ENCODE peak calls at places on chromosomes 6 and 20, in four cellular contexts. G is HepG2, D is K562, O is GM12878. Q is an unnamed sample.

GRCh38 chr6:4561078-4561435 is 215.1 kb upstream of the CDYL start:
- DNase-seq in O (no peak), D (no peak), G (no peak), Q (no peak)

GRCh38 chr6:156778615-156779205 is 1.5 kb downstream of the ARID1B start:
- DNase-seq in O (no peak), D (peak), G (peak), Q (peak)

GRCh38 chr6:125940691-125941090 is 15.9 kb upstream of the HINT3 start:
- DNase-seq in G (no peak), D (no peak), O (no peak), Q (no peak)

GRCh38 chr6:160374836-160375560 is 26.8 kb downstream of the SLC22A3 start:
- DNase-seq in G (no peak), D (no peak), O (no peak), Q (no peak)

GRCh38 chr20:49260218-49260617 is 17.6 kb downstream of the ZNFX1 start:
- DNase-seq in D (no peak), O (no peak), G (no peak), Q (no peak)

GRCh38 chr20:40506567-40506966 is 182.5 kb downstream of the MAFB start:
- DNase-seq in O (no peak), D (peak), G (peak), Q (no peak)

GRCh38 chr6:35048631-35049083 is 92.5 kb downstream of the TCP11 start:
- DNase-seq in O (no peak), G (no peak), D (no peak), Q (no peak)

GRCh38 chr20:63071541-63072181 is 64.9 kb upstream of the BHLHE23 start:
- DNase-seq in D (peak), G (no peak), O (no peak), Q (peak)

GRCh38 chr6:166989427-166990034 is 9.7 kb upstream of the CEP43 start:
- DNase-seq in G (peak), D (peak), O (no peak), Q (no peak)

GRCh38 chr6:166423781-166424180 is 41.0 kb upstream of the MPC1 start:
- DNase-seq in G (no peak), D (no peak), O (no peak), Q (no peak)

GRCh38 chr6:5950448-5950847 is 56.3 kb downstream of the NRN1 start:
- DNase-seq in G (no peak), D (peak), O (no peak), Q (peak)

DNA sequence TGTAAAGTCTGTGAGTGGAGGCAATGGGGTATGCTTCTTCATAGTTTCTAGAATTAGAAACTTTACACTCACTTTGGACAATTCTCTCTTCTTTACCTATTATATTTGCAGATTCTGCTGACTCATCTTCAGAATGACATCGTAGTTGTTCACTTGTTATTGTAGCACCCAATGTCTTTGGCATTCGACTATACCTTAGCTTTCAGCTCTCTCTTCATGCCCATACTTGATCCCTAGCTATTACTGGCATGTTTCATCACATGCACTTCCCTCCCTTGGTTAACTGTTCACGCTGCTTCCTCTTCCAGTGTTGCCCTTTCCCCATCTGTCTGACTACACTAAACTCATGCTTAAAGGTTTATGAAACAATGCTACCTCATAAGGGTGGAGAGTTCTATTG is 298.1 kb upstream of the TCF21 start:
- DNase-seq in G (no peak), D (no peak), O (no peak), Q (no peak)
- TF ChIP-seq FOXK2 in G (no peak), D (no peak), O (no peak), Q (no peak)

DNA sequence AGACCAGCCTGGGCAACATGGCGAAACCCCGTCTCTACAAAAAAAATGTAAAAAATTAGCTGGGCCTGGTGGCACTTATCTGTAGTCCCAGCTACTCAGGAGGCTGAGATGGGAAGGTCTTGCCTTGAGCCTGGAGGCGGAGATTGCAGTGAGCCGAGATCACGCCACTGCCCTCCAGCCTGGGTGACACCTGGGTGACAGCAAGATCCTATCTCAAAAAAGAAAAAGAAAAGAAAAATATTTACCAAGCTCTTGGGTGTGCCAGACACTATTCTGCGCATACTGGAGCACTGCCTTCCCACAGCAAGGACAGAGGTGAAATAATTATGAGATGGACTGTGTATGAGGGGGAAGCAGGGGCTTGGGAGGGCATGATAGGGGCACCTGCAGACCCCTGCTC is 19.6 kb downstream of the POFUT1 start:
- DNase-seq in D (no peak), G (no peak), O (no peak), Q (no peak)
- TF ChIP-seq FOXK2 in D (no peak), G (no peak), O (no peak), Q (no peak)

GRCh38 chr20:41635158-41635557 is 17.0 kb upstream of the CHD6 start:
- DNase-seq in D (no peak), O (no peak), G (no peak), Q (no peak)

GRCh38 chr20:41630846-41631245 is 12.7 kb upstream of the CHD6 start:
- DNase-seq in D (no peak), G (no peak), O (no peak), Q (no peak)

GRCh38 chr20:41632896-41633295 is 14.7 kb upstream of the CHD6 start:
- DNase-seq in D (no peak), O (no peak), G (no peak), Q (no peak)

GRCh38 chr20:41627611-41628244 is 9.6 kb upstream of the CHD6 start:
- DNase-seq in O (no peak), G (no peak), D (no peak), Q (no peak)

DNA sequence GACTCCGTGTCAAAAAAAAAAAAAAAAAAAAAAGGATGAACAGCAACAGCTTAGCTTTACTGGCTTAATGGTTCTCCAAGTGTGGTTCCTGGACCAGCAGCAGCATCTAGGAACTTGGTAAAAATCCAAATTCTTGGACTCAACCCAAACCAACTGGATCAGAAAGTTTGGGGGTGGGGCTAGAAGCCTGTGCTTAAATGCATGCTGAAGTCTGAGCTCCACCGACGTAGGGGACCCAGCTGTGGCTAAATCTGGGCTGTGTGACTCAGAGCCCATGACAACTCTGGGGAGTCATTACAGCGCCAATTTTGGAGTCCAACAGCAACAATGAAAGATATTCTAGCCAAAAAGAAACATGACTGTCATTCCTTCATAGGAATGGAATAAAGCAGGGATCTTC is 13.6 kb upstream of the CHD6 start:
- DNase-seq in O (no peak), G (no peak), D (no peak), Q (no peak)
- TF ChIP-seq FOXK2 in O (no peak), G (no peak), D (no peak), Q (no peak)

GRCh38 chr6:111714403-111715270 is 109.0 kb upstream of the TRAF3IP2 start:
- DNase-seq in D (no peak), O (no peak), G (no peak), Q (no peak)

GRCh38 chr6:111713811-111714210 is 108.1 kb upstream of the TRAF3IP2 start:
- DNase-seq in O (no peak), G (no peak), D (no peak), Q (no peak)

GRCh38 chr6:111713196-111713705 is 107.6 kb upstream of the TRAF3IP2 start:
- DNase-seq in D (no peak), G (no peak), O (no peak), Q (no peak)

GRCh38 chr6:111716325-111716724 is 110.6 kb upstream of the TRAF3IP2 start:
- DNase-seq in G (no peak), D (no peak), O (no peak), Q (no peak)

DNA sequence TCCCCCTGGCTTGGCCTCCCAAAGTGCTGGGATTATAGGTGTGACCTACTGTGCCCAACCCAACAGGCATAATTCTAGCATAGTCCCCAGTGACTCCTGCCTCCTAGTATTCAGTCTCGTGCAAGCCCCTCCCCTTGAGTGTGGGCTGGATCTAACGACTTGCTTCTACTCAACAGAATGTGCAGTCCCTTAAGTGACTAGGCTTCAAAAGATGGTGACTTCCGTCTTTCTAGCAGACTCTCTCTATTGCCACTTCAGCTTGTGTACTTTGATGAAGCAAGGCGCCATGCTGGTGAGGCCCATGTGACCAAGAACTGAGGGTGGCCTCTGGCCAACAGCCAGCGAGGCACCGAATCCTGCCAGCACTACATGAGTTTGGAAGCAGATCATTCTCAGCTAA is 109.6 kb upstream of the TRAF3IP2 start:
- DNase-seq in G (no peak), O (no peak), D (no peak), Q (no peak)
- TF ChIP-seq FOXK2 in G (no peak), O (no peak), D (no peak), Q (no peak)

Q was measured in HEK293T.